ENCODE peak calls at places on chromosomes 13 and 19, in four cellular contexts. Y is AG10803, H is AG08395, L is colonic mucosa. R is an unnamed sample.

GRCh38 chr13:21124853-21125252 is 51.5 kb downstream of the SKA3 start:
- DNase-seq in Y (peak; percentile 39), H (peak; percentile 13), L (no peak), R (no peak)

GRCh38 chr13:78098249-78098648 is 179.6 kb upstream of the EDNRB start:
- DNase-seq in Y (no peak), H (no peak), L (no peak), R (no peak)

GRCh38 chr19:29546583-29547190 is 20.9 kb downstream of the VSTM2B start:
- DNase-seq in Y (no peak), H (no peak), L (no peak), R (no peak)

GRCh38 chr13:47119568-47120080 is 222.8 kb upstream of the HTR2A start:
- DNase-seq in Y (peak; percentile 11), H (no peak), L (no peak), R (no peak)

GRCh38 chr19:57280913-57281425 is 684 bp downstream of the ZNF460 start:
- DNase-seq in Y (no peak), H (no peak), L (no peak), R (no peak)

GRCh38 chr19:41297628-41298326 is 12.2 kb upstream of the CCDC97 start:
- DNase-seq in Y (no peak), H (no peak), L (no peak), R (no peak)

GRCh38 chr13:95743192-95743591 is 66.3 kb downstream of the DNAJC3 start:
- DNase-seq in Y (no peak), H (no peak), L (no peak), R (no peak)

GRCh38 chr13:74250738-74251190 is 116.6 kb upstream of the KLF12 start:
- DNase-seq in Y (peak; percentile 74), H (peak; percentile 62), L (no peak), R (no peak)

GRCh38 chr13:56424246-56424645 is 716.5 kb upstream of the PRR20A start:
- DNase-seq in Y (no peak), H (no peak), L (no peak), R (no peak)

R was measured in NCI-H460.